ENCODE peak calls at places on chromosomes 13 and 19, in nine cellular contexts. One of them, this sample, is unnamed.

GRCh38 chr19:11425719-11426457 is 6.8 kb upstream of the RGL3 start:
- DNase-seq in left lung: no peak
- DNase-seq in endodermal cell: peak; percentile 86
- DNase-seq in mucosa of descending colon: no peak
- DNase-seq in CD4-positive, alpha-beta T cell: no peak
- DNase-seq in IMR-90: no peak
- DNase-seq in bronchial epithelial cell: no peak
- DNase-seq in cardiac fibroblast: no peak
- DNase-seq in tibial artery: no peak
- DNase-seq in this sample: no peak

GRCh38 chr13:48126944-48127814 is 32.3 kb upstream of the MED4 start:
- DNase-seq in bronchial epithelial cell: peak; percentile 80
- DNase-seq in left lung: no peak
- DNase-seq in endodermal cell: peak; percentile 78
- DNase-seq in CD4-positive, alpha-beta T cell: peak; percentile 23
- DNase-seq in mucosa of descending colon: no peak
- DNase-seq in IMR-90: peak; percentile 60
- DNase-seq in cardiac fibroblast: peak; percentile 86
- DNase-seq in tibial artery: peak; percentile 82
- DNase-seq in this sample: no peak

GRCh38 chr13:93256998-93257397 is 30.4 kb downstream of the GPC6 start:
- DNase-seq in endodermal cell: no peak
- DNase-seq in mucosa of descending colon: no peak
- DNase-seq in cardiac fibroblast: no peak
- DNase-seq in IMR-90: no peak
- DNase-seq in CD4-positive, alpha-beta T cell: no peak
- DNase-seq in left lung: no peak
- DNase-seq in tibial artery: no peak
- DNase-seq in bronchial epithelial cell: no peak
- DNase-seq in this sample: no peak

GRCh38 chr13:19782049-19782726 is 557 bp downstream of the PSPC1 start:
- DNase-seq in mucosa of descending colon: peak; percentile 74
- DNase-seq in left lung: peak; percentile 64
- DNase-seq in CD4-positive, alpha-beta T cell: peak; percentile 42
- DNase-seq in bronchial epithelial cell: peak; percentile 33
- DNase-seq in cardiac fibroblast: peak; percentile 63
- DNase-seq in IMR-90: peak; percentile 45
- DNase-seq in tibial artery: peak; percentile 50
- DNase-seq in endodermal cell: peak; percentile 66
- DNase-seq in this sample: peak; percentile 30

GRCh38 chr19:10713317-10713716 is 4.6 kb upstream of the DNM2 start:
- DNase-seq in cardiac fibroblast: no peak
- DNase-seq in mucosa of descending colon: peak; percentile 92
- DNase-seq in IMR-90: no peak
- DNase-seq in bronchial epithelial cell: no peak
- DNase-seq in left lung: no peak
- DNase-seq in endodermal cell: no peak
- DNase-seq in CD4-positive, alpha-beta T cell: no peak
- DNase-seq in tibial artery: no peak
- DNase-seq in this sample: no peak

GRCh38 chr13:41111454-41111853 is 21.1 kb downstream of the KBTBD6 start:
- DNase-seq in CD4-positive, alpha-beta T cell: no peak
- DNase-seq in IMR-90: peak; percentile 52
- DNase-seq in cardiac fibroblast: peak; percentile 46
- DNase-seq in endodermal cell: no peak
- DNase-seq in bronchial epithelial cell: peak; percentile 21
- DNase-seq in mucosa of descending colon: no peak
- DNase-seq in left lung: no peak
- DNase-seq in tibial artery: no peak
- DNase-seq in this sample: no peak

GRCh38 chr19:50427997-50428425 is 4.7 kb upstream of the MYBPC2 start:
- DNase-seq in cardiac fibroblast: peak; percentile 93
- DNase-seq in endodermal cell: peak; percentile 91
- DNase-seq in left lung: peak; percentile 96
- DNase-seq in bronchial epithelial cell: peak; percentile 30
- DNase-seq in tibial artery: peak; percentile 83
- DNase-seq in mucosa of descending colon: peak; percentile 91
- DNase-seq in CD4-positive, alpha-beta T cell: peak; percentile 32
- DNase-seq in IMR-90: peak; percentile 69
- DNase-seq in this sample: peak; percentile 84

GRCh38 chr13:73039201-73040108 is 19.4 kb upstream of the KLF5 start:
- DNase-seq in CD4-positive, alpha-beta T cell: no peak
- DNase-seq in endodermal cell: peak; percentile 66
- DNase-seq in mucosa of descending colon: no peak
- DNase-seq in bronchial epithelial cell: no peak
- DNase-seq in tibial artery: no peak
- DNase-seq in cardiac fibroblast: no peak
- DNase-seq in left lung: no peak
- DNase-seq in IMR-90: no peak
- DNase-seq in this sample: no peak

GRCh38 chr19:20038358-20039202 is 725 bp downstream of the ZNF682 start:
- DNase-seq in IMR-90: peak; percentile 2
- DNase-seq in bronchial epithelial cell: peak; percentile 1
- DNase-seq in tibial artery: no peak
- DNase-seq in CD4-positive, alpha-beta T cell: no peak
- DNase-seq in endodermal cell: no peak
- DNase-seq in left lung: no peak
- DNase-seq in cardiac fibroblast: peak; percentile 3
- DNase-seq in mucosa of descending colon: no peak
- DNase-seq in this sample: no peak

GRCh38 chr19:56538254-56538760 is 441 bp upstream of the ZFP28 start:
- DNase-seq in endodermal cell: peak; percentile 97
- DNase-seq in left lung: peak; percentile 94
- DNase-seq in bronchial epithelial cell: peak; percentile 80
- DNase-seq in CD4-positive, alpha-beta T cell: peak; percentile 84
- DNase-seq in tibial artery: peak; percentile 86
- DNase-seq in mucosa of descending colon: peak; percentile 92
- DNase-seq in IMR-90: peak; percentile 85
- DNase-seq in cardiac fibroblast: peak; percentile 92
- DNase-seq in this sample: peak; percentile 97

GRCh38 chr19:3788991-3789778 is 3.0 kb upstream of the MATK start:
- DNase-seq in IMR-90: no peak
- DNase-seq in bronchial epithelial cell: no peak
- DNase-seq in endodermal cell: peak; percentile 36
- DNase-seq in CD4-positive, alpha-beta T cell: no peak
- DNase-seq in mucosa of descending colon: no peak
- DNase-seq in cardiac fibroblast: no peak
- DNase-seq in tibial artery: no peak
- DNase-seq in left lung: no peak
- DNase-seq in this sample: no peak

GRCh38 chr19:6073858-6074708 is 36.2 kb downstream of the RFX2 start:
- DNase-seq in endodermal cell: no peak
- DNase-seq in tibial artery: no peak
- DNase-seq in bronchial epithelial cell: no peak
- DNase-seq in IMR-90: no peak
- DNase-seq in left lung: no peak
- DNase-seq in cardiac fibroblast: no peak
- DNase-seq in CD4-positive, alpha-beta T cell: no peak
- DNase-seq in mucosa of descending colon: no peak
- DNase-seq in this sample: peak; percentile 56

GRCh38 chr19:7483720-7484201 is 5.1 kb downstream of the PEX11G start:
- DNase-seq in left lung: no peak
- DNase-seq in bronchial epithelial cell: no peak
- DNase-seq in endodermal cell: no peak
- DNase-seq in CD4-positive, alpha-beta T cell: no peak
- DNase-seq in tibial artery: no peak
- DNase-seq in mucosa of descending colon: no peak
- DNase-seq in cardiac fibroblast: no peak
- DNase-seq in IMR-90: no peak
- DNase-seq in this sample: no peak

GRCh38 chr13:98300956-98301641 is 124.0 kb upstream of the RNF113B start:
- DNase-seq in tibial artery: no peak
- DNase-seq in bronchial epithelial cell: peak; percentile 33
- DNase-seq in IMR-90: peak; percentile 82
- DNase-seq in cardiac fibroblast: peak; percentile 53
- DNase-seq in CD4-positive, alpha-beta T cell: no peak
- DNase-seq in mucosa of descending colon: no peak
- DNase-seq in endodermal cell: no peak
- DNase-seq in left lung: no peak
- DNase-seq in this sample: no peak

GRCh38 chr19:10832659-10833296 is 3.2 kb downstream of the TMED1 start:
- DNase-seq in tibial artery: no peak
- DNase-seq in CD4-positive, alpha-beta T cell: no peak
- DNase-seq in left lung: no peak
- DNase-seq in endodermal cell: no peak
- DNase-seq in IMR-90: no peak
- DNase-seq in bronchial epithelial cell: no peak
- DNase-seq in cardiac fibroblast: no peak
- DNase-seq in mucosa of descending colon: no peak
- DNase-seq in this sample: no peak

DNA sequence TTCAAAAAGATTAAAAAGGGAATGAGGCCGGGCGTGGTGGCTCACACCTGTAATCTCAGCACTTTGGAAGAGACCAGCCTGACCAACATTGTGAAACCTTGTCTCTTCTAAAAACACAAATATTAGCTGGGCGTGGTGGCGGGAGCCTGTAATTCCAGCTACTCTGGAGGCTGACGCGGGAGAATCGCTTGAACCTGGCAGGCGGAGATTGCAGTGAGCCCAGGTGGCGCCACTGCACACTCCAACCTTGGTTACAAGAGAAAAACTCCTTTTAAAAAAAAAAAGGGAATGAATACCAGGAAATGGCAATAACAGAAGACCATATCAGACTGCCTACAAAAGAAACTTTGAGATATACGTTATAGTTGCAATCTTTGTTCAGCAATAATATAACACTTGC is 1244.5 kb downstream of the PCDH9 start:
- DNase-seq in bronchial epithelial cell: no peak
- DNase-seq in tibial artery: no peak
- DNase-seq in cardiac fibroblast: no peak
- DNase-seq in CD4-positive, alpha-beta T cell: no peak
- DNase-seq in left lung: no peak
- DNase-seq in mucosa of descending colon: peak; percentile 22
- DNase-seq in IMR-90: no peak
- DNase-seq in endodermal cell: peak; percentile 85
- DNase-seq in this sample: no peak
- TF ChIP-seq CTCF in bronchial epithelial cell: no peak
- TF ChIP-seq CTCF in tibial artery: no peak
- TF ChIP-seq CTCF in cardiac fibroblast: no peak
- TF ChIP-seq CTCF in CD4-positive, alpha-beta T cell: no peak
- TF ChIP-seq CTCF in left lung: no peak
- TF ChIP-seq CTCF in mucosa of descending colon: no peak
- TF ChIP-seq CTCF in IMR-90: no peak
- TF ChIP-seq CTCF in endodermal cell: peak; percentile 69
- TF ChIP-seq CTCF in this sample: no peak

GRCh38 chr13:25981060-25981459 is 70.8 kb downstream of the SHISA2 start:
- DNase-seq in left lung: no peak
- DNase-seq in IMR-90: no peak
- DNase-seq in bronchial epithelial cell: no peak
- DNase-seq in tibial artery: no peak
- DNase-seq in mucosa of descending colon: no peak
- DNase-seq in cardiac fibroblast: no peak
- DNase-seq in CD4-positive, alpha-beta T cell: no peak
- DNase-seq in endodermal cell: no peak
- DNase-seq in this sample: no peak

GRCh38 chr13:25978961-25979360 is 72.9 kb downstream of the SHISA2 start:
- DNase-seq in tibial artery: no peak
- DNase-seq in cardiac fibroblast: no peak
- DNase-seq in endodermal cell: no peak
- DNase-seq in left lung: no peak
- DNase-seq in mucosa of descending colon: no peak
- DNase-seq in bronchial epithelial cell: no peak
- DNase-seq in IMR-90: no peak
- DNase-seq in CD4-positive, alpha-beta T cell: no peak
- DNase-seq in this sample: no peak

GRCh38 chr13:25982908-25983307 is 68.9 kb downstream of the SHISA2 start:
- DNase-seq in mucosa of descending colon: no peak
- DNase-seq in left lung: no peak
- DNase-seq in tibial artery: no peak
- DNase-seq in endodermal cell: no peak
- DNase-seq in IMR-90: no peak
- DNase-seq in bronchial epithelial cell: no peak
- DNase-seq in cardiac fibroblast: no peak
- DNase-seq in CD4-positive, alpha-beta T cell: no peak
- DNase-seq in this sample: no peak

GRCh38 chr13:25977671-25978070 is 74.1 kb downstream of the SHISA2 start:
- DNase-seq in IMR-90: no peak
- DNase-seq in bronchial epithelial cell: no peak
- DNase-seq in tibial artery: no peak
- DNase-seq in endodermal cell: no peak
- DNase-seq in left lung: no peak
- DNase-seq in CD4-positive, alpha-beta T cell: no peak
- DNase-seq in cardiac fibroblast: no peak
- DNase-seq in mucosa of descending colon: no peak
- DNase-seq in this sample: no peak

GRCh38 chr13:25980255-25980654 is 71.6 kb downstream of the SHISA2 start:
- DNase-seq in bronchial epithelial cell: no peak
- DNase-seq in tibial artery: no peak
- DNase-seq in left lung: no peak
- DNase-seq in CD4-positive, alpha-beta T cell: no peak
- DNase-seq in mucosa of descending colon: no peak
- DNase-seq in cardiac fibroblast: peak; percentile 26
- DNase-seq in IMR-90: peak; percentile 3
- DNase-seq in endodermal cell: peak; percentile 86
- DNase-seq in this sample: no peak
- TF ChIP-seq CTCF in bronchial epithelial cell: no peak
- TF ChIP-seq CTCF in tibial artery: no peak
- TF ChIP-seq CTCF in left lung: no peak
- TF ChIP-seq CTCF in CD4-positive, alpha-beta T cell: no peak
- TF ChIP-seq CTCF in mucosa of descending colon: no peak
- TF ChIP-seq CTCF in cardiac fibroblast: peak; percentile 22
- TF ChIP-seq CTCF in IMR-90: no peak
- TF ChIP-seq CTCF in endodermal cell: peak; percentile 77
- TF ChIP-seq CTCF in this sample: no peak

GRCh38 chr19:1182068-1182467 is 8.0 kb upstream of the SBNO2 start:
- DNase-seq in CD4-positive, alpha-beta T cell: no peak
- DNase-seq in endodermal cell: peak; percentile 36
- DNase-seq in IMR-90: no peak
- DNase-seq in mucosa of descending colon: no peak
- DNase-seq in left lung: no peak
- DNase-seq in cardiac fibroblast: no peak
- DNase-seq in tibial artery: no peak
- DNase-seq in bronchial epithelial cell: no peak
- DNase-seq in this sample: no peak
- TF ChIP-seq CTCF in CD4-positive, alpha-beta T cell: no peak
- TF ChIP-seq CTCF in endodermal cell: no peak
- TF ChIP-seq CTCF in IMR-90: no peak
- TF ChIP-seq CTCF in mucosa of descending colon: no peak
- TF ChIP-seq CTCF in left lung: no peak
- TF ChIP-seq CTCF in cardiac fibroblast: no peak
- TF ChIP-seq CTCF in tibial artery: no peak
- TF ChIP-seq CTCF in bronchial epithelial cell: no peak
- TF ChIP-seq CTCF in this sample: no peak

DNA sequence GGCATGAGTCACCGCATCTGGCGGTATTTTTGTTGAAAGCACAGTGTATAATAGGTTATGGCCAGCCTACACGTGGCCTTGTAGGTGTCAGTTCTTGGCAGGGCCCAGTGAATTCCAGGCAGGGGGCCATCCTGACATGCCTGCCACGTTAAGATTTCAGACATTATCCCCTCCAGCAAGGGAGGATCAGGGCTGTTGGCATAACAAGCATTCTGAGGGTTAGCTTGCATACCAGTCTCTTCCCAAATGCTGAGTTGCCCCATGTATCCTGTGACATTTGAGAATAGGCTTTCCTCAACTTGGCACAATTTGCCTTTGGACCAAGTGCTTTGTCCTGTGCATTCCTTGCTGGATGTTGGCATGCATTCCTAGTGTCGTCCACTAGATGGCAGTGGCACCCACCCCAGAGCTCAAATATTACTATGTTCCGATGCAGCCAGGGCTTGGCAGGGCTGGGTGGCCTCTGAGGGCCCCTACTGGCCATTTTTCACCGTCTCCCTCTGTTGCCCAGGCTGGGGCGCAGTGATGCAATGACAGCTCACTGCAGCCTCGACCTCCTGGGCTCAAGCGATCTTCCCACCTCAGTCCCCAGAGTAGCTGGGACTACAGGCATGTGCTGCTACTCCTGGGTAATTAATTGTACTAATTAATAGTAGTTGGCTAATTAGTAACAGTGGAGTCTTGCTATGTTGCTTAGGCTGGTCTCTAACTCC is 31.2 kb downstream of the NLRP12 start:
- DNase-seq in bronchial epithelial cell: peak; percentile 72
- DNase-seq in CD4-positive, alpha-beta T cell: peak; percentile 60
- DNase-seq in IMR-90: peak; percentile 75
- DNase-seq in endodermal cell: peak; percentile 97
- DNase-seq in left lung: peak; percentile 78
- DNase-seq in cardiac fibroblast: peak; percentile 91
- DNase-seq in tibial artery: peak; percentile 85
- DNase-seq in mucosa of descending colon: peak; percentile 71
- DNase-seq in this sample: peak; percentile 80
- TF ChIP-seq CTCF in bronchial epithelial cell: peak; percentile 92
- TF ChIP-seq CTCF in CD4-positive, alpha-beta T cell: peak; percentile 94
- TF ChIP-seq CTCF in IMR-90: peak; percentile 96
- TF ChIP-seq CTCF in endodermal cell: peak; percentile 99
- TF ChIP-seq CTCF in left lung: peak; percentile 98
- TF ChIP-seq CTCF in cardiac fibroblast: peak; percentile 99
- TF ChIP-seq CTCF in tibial artery: peak; percentile 92
- TF ChIP-seq CTCF in mucosa of descending colon: peak; percentile 97
- TF ChIP-seq CTCF in this sample: no peak

This sample was measured in lower leg skin.